ENCODE peak calls at places on chromosome 5, in five cellular contexts. One of them, this sample, is unnamed.

GRCh38 chr5:88824892-88825781 is 57.8 kb downstream of the MEF2C start:
- DNase-seq in brain microvascular endothelial cell: peak
- DNase-seq in fibroblast of lung: peak
- DNase-seq in GM10248: no peak
- DNase-seq in dorsolateral prefrontal cortex: no peak
- DNase-seq in this sample: no peak

GRCh38 chr5:97496037-97496436 is 313.0 kb upstream of the RIOK2 start:
- DNase-seq in brain microvascular endothelial cell: no peak
- DNase-seq in fibroblast of lung: no peak
- DNase-seq in GM10248: no peak
- DNase-seq in dorsolateral prefrontal cortex: no peak
- DNase-seq in this sample: no peak

GRCh38 chr5:1668141-1668721 is 131.4 kb downstream of the MRPL36 start:
- DNase-seq in brain microvascular endothelial cell: no peak
- DNase-seq in fibroblast of lung: no peak
- DNase-seq in GM10248: no peak
- DNase-seq in dorsolateral prefrontal cortex: peak
- DNase-seq in this sample: no peak

GRCh38 chr5:176183321-176184074 is 54.7 kb upstream of the SIMC1 start:
- DNase-seq in brain microvascular endothelial cell: no peak
- DNase-seq in fibroblast of lung: no peak
- DNase-seq in GM10248: no peak
- DNase-seq in dorsolateral prefrontal cortex: no peak
- DNase-seq in this sample: no peak

GRCh38 chr5:93342563-93343061 is 238.4 kb downstream of the NR2F1-AS1 start:
- DNase-seq in brain microvascular endothelial cell: no peak
- DNase-seq in fibroblast of lung: no peak
- DNase-seq in GM10248: peak
- DNase-seq in dorsolateral prefrontal cortex: no peak
- DNase-seq in this sample: no peak

GRCh38 chr5:151040211-151040747 is 19.9 kb downstream of the GPX3 start:
- DNase-seq in brain microvascular endothelial cell: no peak
- DNase-seq in fibroblast of lung: peak
- DNase-seq in GM10248: no peak
- DNase-seq in dorsolateral prefrontal cortex: no peak
- DNase-seq in this sample: no peak

GRCh38 chr5:55492449-55492848 is 42.3 kb downstream of the PLPP1 start:
- DNase-seq in brain microvascular endothelial cell: no peak
- DNase-seq in fibroblast of lung: no peak
- DNase-seq in GM10248: no peak
- DNase-seq in dorsolateral prefrontal cortex: no peak
- DNase-seq in this sample: no peak

GRCh38 chr5:142012186-142012785 is 541 bp downstream of the GNPDA1 start:
- DNase-seq in brain microvascular endothelial cell: no peak
- DNase-seq in fibroblast of lung: peak
- DNase-seq in GM10248: no peak
- DNase-seq in dorsolateral prefrontal cortex: peak
- DNase-seq in this sample: peak

GRCh38 chr5:51302358-51302757 is 80.9 kb upstream of the ISL1 start:
- DNase-seq in brain microvascular endothelial cell: no peak
- DNase-seq in fibroblast of lung: no peak
- DNase-seq in GM10248: no peak
- DNase-seq in dorsolateral prefrontal cortex: no peak
- DNase-seq in this sample: no peak

GRCh38 chr5:73118331-73119011 is 1.9 kb upstream of the TMEM171 start:
- DNase-seq in brain microvascular endothelial cell: no peak
- DNase-seq in fibroblast of lung: no peak
- DNase-seq in GM10248: no peak
- DNase-seq in dorsolateral prefrontal cortex: no peak
- DNase-seq in this sample: no peak

GRCh38 chr5:32443145-32443540 is 1.4 kb downstream of the ZFR start:
- DNase-seq in brain microvascular endothelial cell: peak
- DNase-seq in fibroblast of lung: peak
- DNase-seq in GM10248: peak
- DNase-seq in dorsolateral prefrontal cortex: no peak
- DNase-seq in this sample: no peak

GRCh38 chr5:180526265-180526664 is 32.1 kb downstream of the CNOT6 start:
- DNase-seq in brain microvascular endothelial cell: no peak
- DNase-seq in fibroblast of lung: no peak
- DNase-seq in GM10248: no peak
- DNase-seq in dorsolateral prefrontal cortex: no peak
- DNase-seq in this sample: no peak

GRCh38 chr5:164002653-164003052 is 497.2 kb downstream of the MAT2B start:
- DNase-seq in brain microvascular endothelial cell: no peak
- DNase-seq in fibroblast of lung: peak
- DNase-seq in GM10248: no peak
- DNase-seq in dorsolateral prefrontal cortex: peak
- DNase-seq in this sample: no peak

GRCh38 chr5:103422756-103423155 is 139.8 kb downstream of the NUDT12 start:
- DNase-seq in brain microvascular endothelial cell: no peak
- DNase-seq in fibroblast of lung: no peak
- DNase-seq in GM10248: no peak
- DNase-seq in dorsolateral prefrontal cortex: no peak
- DNase-seq in this sample: no peak

GRCh38 chr5:59728356-59728755 is 165.2 kb downstream of the PDE4D start:
- DNase-seq in brain microvascular endothelial cell: no peak
- DNase-seq in fibroblast of lung: peak
- DNase-seq in GM10248: no peak
- DNase-seq in dorsolateral prefrontal cortex: no peak
- DNase-seq in this sample: no peak

GRCh38 chr5:158063052-158063451 is 204.1 kb upstream of the CLINT1 start:
- DNase-seq in brain microvascular endothelial cell: no peak
- DNase-seq in fibroblast of lung: no peak
- DNase-seq in GM10248: no peak
- DNase-seq in dorsolateral prefrontal cortex: no peak
- DNase-seq in this sample: no peak

GRCh38 chr5:1510631-1511030 is 13.1 kb downstream of the LPCAT1 start:
- DNase-seq in brain microvascular endothelial cell: no peak
- DNase-seq in fibroblast of lung: no peak
- DNase-seq in GM10248: no peak
- DNase-seq in dorsolateral prefrontal cortex: peak
- DNase-seq in this sample: peak

GRCh38 chr5:91409304-91409703 is 26.2 kb upstream of the ARRDC3 start:
- DNase-seq in brain microvascular endothelial cell: no peak
- DNase-seq in fibroblast of lung: no peak
- DNase-seq in GM10248: no peak
- DNase-seq in dorsolateral prefrontal cortex: no peak
- DNase-seq in this sample: no peak

GRCh38 chr5:100311811-100312210 is 223.4 kb upstream of the FAM174A start:
- DNase-seq in brain microvascular endothelial cell: no peak
- DNase-seq in fibroblast of lung: peak
- DNase-seq in GM10248: no peak
- DNase-seq in dorsolateral prefrontal cortex: no peak
- DNase-seq in this sample: no peak
- TF ChIP-seq CTCF in brain microvascular endothelial cell: no peak
- TF ChIP-seq CTCF in fibroblast of lung: no peak
- TF ChIP-seq CTCF in GM10248: peak
- TF ChIP-seq CTCF in dorsolateral prefrontal cortex: no peak
- TF ChIP-seq CTCF in this sample: no peak

GRCh38 chr5:34905564-34905963 is 9.7 kb downstream of the RAD1 start:
- DNase-seq in brain microvascular endothelial cell: no peak
- DNase-seq in fibroblast of lung: peak
- DNase-seq in GM10248: no peak
- DNase-seq in dorsolateral prefrontal cortex: no peak
- DNase-seq in this sample: no peak
- TF ChIP-seq CTCF in brain microvascular endothelial cell: peak
- TF ChIP-seq CTCF in fibroblast of lung: peak
- TF ChIP-seq CTCF in GM10248: peak
- TF ChIP-seq CTCF in dorsolateral prefrontal cortex: peak
- TF ChIP-seq CTCF in this sample: no peak

DNA sequence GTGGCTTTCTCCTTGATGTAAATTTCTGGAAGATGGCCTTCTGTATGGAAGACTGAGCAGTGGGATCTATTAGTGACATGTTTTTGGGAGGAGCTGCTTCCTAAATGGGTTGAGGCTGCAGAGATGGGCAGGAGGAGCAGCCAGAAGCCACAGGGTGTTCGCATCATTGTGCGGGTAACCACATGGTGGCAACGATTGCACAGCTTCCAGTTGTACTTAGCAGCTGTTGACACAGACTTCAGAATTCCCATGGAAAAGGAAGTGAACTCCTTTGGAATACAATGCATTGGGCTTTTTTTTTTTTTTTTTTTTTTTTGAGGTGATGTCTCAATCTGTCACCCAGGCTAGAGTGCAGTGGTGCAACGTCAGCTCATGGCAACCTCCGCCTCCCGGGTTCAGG is 297.3 kb downstream of the NR3C1 start:
- DNase-seq in brain microvascular endothelial cell: peak
- DNase-seq in fibroblast of lung: peak
- DNase-seq in GM10248: no peak
- DNase-seq in dorsolateral prefrontal cortex: no peak
- DNase-seq in this sample: no peak
- TF ChIP-seq CTCF in brain microvascular endothelial cell: peak
- TF ChIP-seq CTCF in fibroblast of lung: peak
- TF ChIP-seq CTCF in GM10248: no peak
- TF ChIP-seq CTCF in dorsolateral prefrontal cortex: peak
- TF ChIP-seq CTCF in this sample: no peak

GRCh38 chr5:147464211-147464610 is 45.7 kb downstream of the DPYSL3 start:
- DNase-seq in brain microvascular endothelial cell: peak
- DNase-seq in fibroblast of lung: peak
- DNase-seq in GM10248: no peak
- DNase-seq in dorsolateral prefrontal cortex: no peak
- DNase-seq in this sample: no peak

GRCh38 chr5:147472669-147473131 is 37.2 kb downstream of the DPYSL3 start:
- DNase-seq in brain microvascular endothelial cell: no peak
- DNase-seq in fibroblast of lung: no peak
- DNase-seq in GM10248: no peak
- DNase-seq in dorsolateral prefrontal cortex: no peak
- DNase-seq in this sample: no peak

GRCh38 chr5:147466581-147466980 is 43.3 kb downstream of the DPYSL3 start:
- DNase-seq in brain microvascular endothelial cell: no peak
- DNase-seq in fibroblast of lung: no peak
- DNase-seq in GM10248: no peak
- DNase-seq in dorsolateral prefrontal cortex: no peak
- DNase-seq in this sample: no peak

DNA sequence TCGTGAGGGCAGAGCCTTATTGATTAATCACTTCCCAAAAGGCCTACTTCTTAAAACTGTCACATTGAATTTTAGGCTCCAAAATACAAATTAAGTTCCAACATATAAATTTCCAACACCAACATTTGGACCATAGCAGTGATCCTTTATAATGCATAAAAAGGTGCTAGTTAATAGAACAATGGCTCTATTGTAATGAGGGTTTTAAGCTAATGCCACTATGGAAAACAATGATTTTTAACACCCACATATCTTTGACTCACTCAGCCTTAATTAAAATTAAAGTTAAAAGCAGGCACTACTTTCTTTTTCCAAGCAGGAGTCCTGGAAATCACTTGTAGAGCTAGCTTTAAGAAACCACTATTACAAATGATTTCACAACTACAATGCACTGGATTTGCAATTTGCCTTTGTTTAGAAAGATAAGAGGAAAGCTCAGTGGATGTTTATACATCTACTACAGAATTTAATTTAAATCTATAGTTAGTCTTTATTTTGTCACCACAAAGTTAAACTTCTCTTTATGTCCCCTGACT is 41.8 kb downstream of the DPYSL3 start:
- DNase-seq in brain microvascular endothelial cell: no peak
- DNase-seq in fibroblast of lung: peak
- DNase-seq in GM10248: no peak
- DNase-seq in dorsolateral prefrontal cortex: no peak
- DNase-seq in this sample: no peak
- TF ChIP-seq CTCF in brain microvascular endothelial cell: no peak
- TF ChIP-seq CTCF in fibroblast of lung: no peak
- TF ChIP-seq CTCF in GM10248: no peak
- TF ChIP-seq CTCF in dorsolateral prefrontal cortex: no peak
- TF ChIP-seq CTCF in this sample: no peak

GRCh38 chr5:35852084-35852734 is 4.5 kb upstream of the IL7R start:
- DNase-seq in brain microvascular endothelial cell: no peak
- DNase-seq in fibroblast of lung: no peak
- DNase-seq in GM10248: peak
- DNase-seq in dorsolateral prefrontal cortex: peak
- DNase-seq in this sample: no peak
- TF ChIP-seq CTCF in brain microvascular endothelial cell: peak
- TF ChIP-seq CTCF in fibroblast of lung: no peak
- TF ChIP-seq CTCF in GM10248: no peak
- TF ChIP-seq CTCF in dorsolateral prefrontal cortex: no peak
- TF ChIP-seq CTCF in this sample: no peak